ENCODE peak calls at places on chromosomes 4 and X, in seven cellular contexts. One of them, this sample, is unnamed.

GRCh38 chrX:10239611-10240064 is 82.9 kb downstream of the CLCN4 start:
- DNase-seq in myocyte: peak; percentile 77
- DNase-seq in mesenchymal stem cell: peak; percentile 44
- DNase-seq in CD8-positive, alpha-beta T cell: no peak
- DNase-seq in NCI-H1436: no peak
- DNase-seq in amygdala: no peak
- DNase-seq in activated naive CD8-positive, alpha-beta T cell treated with anti-CD3 and anti-CD28 coated beads, Interleukin-2, amount 50 U/mL, for 24 hours: no peak
- DNase-seq in this sample: no peak

GRCh38 chr4:7371122-7371941 is 63.4 kb downstream of the PSAPL1 start:
- DNase-seq in myocyte: peak; percentile 13
- DNase-seq in mesenchymal stem cell: no peak
- DNase-seq in CD8-positive, alpha-beta T cell: no peak
- DNase-seq in NCI-H1436: no peak
- DNase-seq in amygdala: no peak
- DNase-seq in activated naive CD8-positive, alpha-beta T cell treated with anti-CD3 and anti-CD28 coated beads, Interleukin-2, amount 50 U/mL, for 24 hours: no peak
- DNase-seq in this sample: no peak

GRCh38 chr4:152307669-152308068 is 228.2 kb downstream of the FBXW7 start:
- DNase-seq in myocyte: no peak
- DNase-seq in mesenchymal stem cell: no peak
- DNase-seq in CD8-positive, alpha-beta T cell: no peak
- DNase-seq in NCI-H1436: peak; percentile 35
- DNase-seq in amygdala: no peak
- DNase-seq in activated naive CD8-positive, alpha-beta T cell treated with anti-CD3 and anti-CD28 coated beads, Interleukin-2, amount 50 U/mL, for 24 hours: no peak
- DNase-seq in this sample: no peak

GRCh38 chr4:82761249-82761648 is 37.3 kb downstream of the SCD5 start:
- DNase-seq in myocyte: no peak
- DNase-seq in mesenchymal stem cell: no peak
- DNase-seq in CD8-positive, alpha-beta T cell: no peak
- DNase-seq in NCI-H1436: no peak
- DNase-seq in amygdala: no peak
- DNase-seq in activated naive CD8-positive, alpha-beta T cell treated with anti-CD3 and anti-CD28 coated beads, Interleukin-2, amount 50 U/mL, for 24 hours: no peak
- DNase-seq in this sample: no peak

GRCh38 chr4:80037864-80038263 is 35.2 kb downstream of the ANTXR2 start:
- DNase-seq in myocyte: no peak
- DNase-seq in mesenchymal stem cell: no peak
- DNase-seq in CD8-positive, alpha-beta T cell: no peak
- DNase-seq in NCI-H1436: no peak
- DNase-seq in amygdala: no peak
- DNase-seq in activated naive CD8-positive, alpha-beta T cell treated with anti-CD3 and anti-CD28 coated beads, Interleukin-2, amount 50 U/mL, for 24 hours: no peak
- DNase-seq in this sample: no peak

GRCh38 chr4:133146574-133147198 is 2.4 kb upstream of the PCDH10 start:
- DNase-seq in myocyte: peak; percentile 75
- DNase-seq in mesenchymal stem cell: peak; percentile 77
- DNase-seq in CD8-positive, alpha-beta T cell: no peak
- DNase-seq in NCI-H1436: no peak
- DNase-seq in amygdala: peak; percentile 62
- DNase-seq in activated naive CD8-positive, alpha-beta T cell treated with anti-CD3 and anti-CD28 coated beads, Interleukin-2, amount 50 U/mL, for 24 hours: peak; percentile 28
- DNase-seq in this sample: peak; percentile 6

GRCh38 chrX:112512509-112512908 is 167.2 kb downstream of the LHFPL1 start:
- DNase-seq in myocyte: no peak
- DNase-seq in mesenchymal stem cell: no peak
- DNase-seq in CD8-positive, alpha-beta T cell: no peak
- DNase-seq in NCI-H1436: no peak
- DNase-seq in amygdala: no peak
- DNase-seq in activated naive CD8-positive, alpha-beta T cell treated with anti-CD3 and anti-CD28 coated beads, Interleukin-2, amount 50 U/mL, for 24 hours: no peak
- DNase-seq in this sample: no peak

GRCh38 chr4:166635367-166635766 is 598.9 kb downstream of the SPOCK3 start:
- DNase-seq in myocyte: no peak
- DNase-seq in mesenchymal stem cell: no peak
- DNase-seq in CD8-positive, alpha-beta T cell: no peak
- DNase-seq in NCI-H1436: no peak
- DNase-seq in amygdala: no peak
- DNase-seq in activated naive CD8-positive, alpha-beta T cell treated with anti-CD3 and anti-CD28 coated beads, Interleukin-2, amount 50 U/mL, for 24 hours: no peak
- DNase-seq in this sample: no peak

GRCh38 chrX:16836371-16836770 is 33.8 kb downstream of the RBBP7 start:
- DNase-seq in myocyte: peak; percentile 65
- DNase-seq in mesenchymal stem cell: peak; percentile 37
- DNase-seq in CD8-positive, alpha-beta T cell: peak; percentile 14
- DNase-seq in NCI-H1436: no peak
- DNase-seq in amygdala: no peak
- DNase-seq in activated naive CD8-positive, alpha-beta T cell treated with anti-CD3 and anti-CD28 coated beads, Interleukin-2, amount 50 U/mL, for 24 hours: no peak
- DNase-seq in this sample: no peak

GRCh38 chr4:73446336-73446938 is 10.4 kb downstream of the AFP start:
- DNase-seq in myocyte: peak; percentile 38
- DNase-seq in mesenchymal stem cell: peak; percentile 60
- DNase-seq in CD8-positive, alpha-beta T cell: no peak
- DNase-seq in NCI-H1436: peak; percentile 71
- DNase-seq in amygdala: no peak
- DNase-seq in activated naive CD8-positive, alpha-beta T cell treated with anti-CD3 and anti-CD28 coated beads, Interleukin-2, amount 50 U/mL, for 24 hours: no peak
- DNase-seq in this sample: no peak

GRCh38 chrX:118499295-118499694 is 3.7 kb downstream of the DOCK11 start:
- DNase-seq in myocyte: no peak
- DNase-seq in mesenchymal stem cell: no peak
- DNase-seq in CD8-positive, alpha-beta T cell: no peak
- DNase-seq in NCI-H1436: no peak
- DNase-seq in amygdala: no peak
- DNase-seq in activated naive CD8-positive, alpha-beta T cell treated with anti-CD3 and anti-CD28 coated beads, Interleukin-2, amount 50 U/mL, for 24 hours: no peak
- DNase-seq in this sample: peak; percentile 37

GRCh38 chr4:43136752-43137151 is 244.2 kb downstream of the GRXCR1 start:
- DNase-seq in myocyte: no peak
- DNase-seq in mesenchymal stem cell: no peak
- DNase-seq in CD8-positive, alpha-beta T cell: no peak
- DNase-seq in NCI-H1436: no peak
- DNase-seq in amygdala: no peak
- DNase-seq in activated naive CD8-positive, alpha-beta T cell treated with anti-CD3 and anti-CD28 coated beads, Interleukin-2, amount 50 U/mL, for 24 hours: no peak
- DNase-seq in this sample: no peak

GRCh38 chr4:113355550-113356371 is 306.3 kb downstream of the ANK2 start:
- DNase-seq in myocyte: peak; percentile 96
- DNase-seq in mesenchymal stem cell: peak; percentile 91
- DNase-seq in CD8-positive, alpha-beta T cell: peak; percentile 56
- DNase-seq in NCI-H1436: peak; percentile 47
- DNase-seq in amygdala: no peak
- DNase-seq in activated naive CD8-positive, alpha-beta T cell treated with anti-CD3 and anti-CD28 coated beads, Interleukin-2, amount 50 U/mL, for 24 hours: peak; percentile 61
- DNase-seq in this sample: peak; percentile 3

GRCh38 chrX:25028726-25029125 is 13.0 kb upstream of the ARX start:
- DNase-seq in myocyte: peak; percentile 39
- DNase-seq in mesenchymal stem cell: no peak
- DNase-seq in CD8-positive, alpha-beta T cell: no peak
- DNase-seq in NCI-H1436: no peak
- DNase-seq in amygdala: no peak
- DNase-seq in activated naive CD8-positive, alpha-beta T cell treated with anti-CD3 and anti-CD28 coated beads, Interleukin-2, amount 50 U/mL, for 24 hours: no peak
- DNase-seq in this sample: no peak

GRCh38 chr4:52037730-52038108 is 380 bp downstream of the SGCB start:
- DNase-seq in myocyte: peak; percentile 85
- DNase-seq in mesenchymal stem cell: peak; percentile 48
- DNase-seq in CD8-positive, alpha-beta T cell: peak; percentile 10
- DNase-seq in NCI-H1436: peak; percentile 27
- DNase-seq in amygdala: peak; percentile 79
- DNase-seq in activated naive CD8-positive, alpha-beta T cell treated with anti-CD3 and anti-CD28 coated beads, Interleukin-2, amount 50 U/mL, for 24 hours: peak; percentile 19
- DNase-seq in this sample: no peak

GRCh38 chrX:24990585-24990984 is 25.2 kb downstream of the ARX start:
- DNase-seq in myocyte: no peak
- DNase-seq in mesenchymal stem cell: no peak
- DNase-seq in CD8-positive, alpha-beta T cell: no peak
- DNase-seq in NCI-H1436: peak; percentile 44
- DNase-seq in amygdala: no peak
- DNase-seq in activated naive CD8-positive, alpha-beta T cell treated with anti-CD3 and anti-CD28 coated beads, Interleukin-2, amount 50 U/mL, for 24 hours: no peak
- DNase-seq in this sample: peak; percentile 6

GRCh38 chr4:7903686-7904085 is 36.0 kb downstream of the AFAP1 start:
- DNase-seq in myocyte: peak; percentile 51
- DNase-seq in mesenchymal stem cell: no peak
- DNase-seq in CD8-positive, alpha-beta T cell: no peak
- DNase-seq in NCI-H1436: no peak
- DNase-seq in amygdala: no peak
- DNase-seq in activated naive CD8-positive, alpha-beta T cell treated with anti-CD3 and anti-CD28 coated beads, Interleukin-2, amount 50 U/mL, for 24 hours: no peak
- DNase-seq in this sample: no peak

GRCh38 chrX:154327026-154327820 is 31.6 kb downstream of the TKTL1 start:
- DNase-seq in myocyte: peak; percentile 52
- DNase-seq in mesenchymal stem cell: no peak
- DNase-seq in CD8-positive, alpha-beta T cell: peak; percentile 56
- DNase-seq in NCI-H1436: no peak
- DNase-seq in amygdala: no peak
- DNase-seq in activated naive CD8-positive, alpha-beta T cell treated with anti-CD3 and anti-CD28 coated beads, Interleukin-2, amount 50 U/mL, for 24 hours: no peak
- DNase-seq in this sample: no peak

GRCh38 chr4:8427761-8428287 is 12.7 kb downstream of the ACOX3 start:
- DNase-seq in myocyte: peak; percentile 86
- DNase-seq in mesenchymal stem cell: peak; percentile 46
- DNase-seq in CD8-positive, alpha-beta T cell: no peak
- DNase-seq in NCI-H1436: no peak
- DNase-seq in amygdala: no peak
- DNase-seq in activated naive CD8-positive, alpha-beta T cell treated with anti-CD3 and anti-CD28 coated beads, Interleukin-2, amount 50 U/mL, for 24 hours: no peak
- DNase-seq in this sample: no peak

GRCh38 chr4:127307996-127308395 is 324.8 kb upstream of the INTU start:
- DNase-seq in myocyte: no peak
- DNase-seq in mesenchymal stem cell: peak; percentile 36
- DNase-seq in CD8-positive, alpha-beta T cell: no peak
- DNase-seq in NCI-H1436: no peak
- DNase-seq in amygdala: no peak
- DNase-seq in activated naive CD8-positive, alpha-beta T cell treated with anti-CD3 and anti-CD28 coated beads, Interleukin-2, amount 50 U/mL, for 24 hours: no peak
- DNase-seq in this sample: no peak

This sample was measured in NCI-H2107.